ENCODE peak calls at places on chromosomes 16 and 17, in nine cellular contexts. P is heart left ventricle; S is fibroblast of lung; L is CD8-positive, alpha-beta T cell; K is lower lobe of right lung; W is IMR-90; N is PC-3; Y is H9; F is right cardiac atrium. J is an unnamed sample. For H3K27me3 and H3K4me1, the result is how much of the 10 kb centered on the place peaks cover.

GRCh38 chr16:51982715-51983680 is 563.9 kb downstream of the TOX3 start:
- DNase-seq in P (no peak), S (peak), L (no peak), K (no peak), W (peak), N (peak), Y (peak), F (no peak), J (peak)

GRCh38 chr17:58184308-58184985 is 8.1 kb upstream of the EPX start:
- DNase-seq in P (no peak), S (peak), L (no peak), K (no peak), W (peak), N (peak), Y (peak), F (no peak), J (peak)

GRCh38 chr16:85329059-85329812 is 217.0 kb upstream of the CIBAR2 start:
- DNase-seq in P (peak), S (peak), L (no peak), K (no peak), W (peak), N (no peak), Y (peak), F (peak), J (no peak)

GRCh38 chr17:21470861-21471260 is 94.7 kb downstream of the KCNJ12 start:
- DNase-seq in P (no peak), S (no peak), L (no peak), K (no peak), W (no peak), N (no peak), Y (no peak), F (no peak), J (no peak)

GRCh38 chr17:82330322-82331239 is 3.0 kb downstream of the SECTM1 start:
- DNase-seq in P (no peak), S (peak), L (no peak), K (peak), W (peak), N (peak), Y (no peak), F (peak), J (no peak)

GRCh38 chr17:50170662-50171370 is 5.0 kb downstream of the SGCA start:
- DNase-seq in P (no peak), S (peak), L (no peak), K (no peak), W (no peak), N (peak), Y (no peak), F (peak), J (peak)

GRCh38 chr17:45168991-45169752 is 7.5 kb downstream of the HEXIM2 start:
- DNase-seq in P (no peak), S (no peak), L (no peak), K (no peak), W (no peak), N (no peak), Y (peak), F (no peak), J (no peak)

GRCh38 chr16:75085556-75085955 is 31.0 kb downstream of the LDHD start:
- DNase-seq in P (no peak), S (no peak), L (no peak), K (no peak), W (no peak), N (no peak), Y (no peak), F (no peak), J (no peak)

GRCh38 chr17:49471089-49471683 is 23.9 kb upstream of the NGFR start:
- DNase-seq in P (peak), S (no peak), L (no peak), K (no peak), W (no peak), N (no peak), Y (peak), F (peak), J (no peak)

GRCh38 chr16:25012525-25012991 is 2.6 kb downstream of the ARHGAP17 start:
- DNase-seq in P (no peak), S (peak), L (no peak), K (no peak), W (peak), N (peak), Y (no peak), F (no peak), J (peak)

GRCh38 chr16:15846510-15846909 is 10.3 kb downstream of the MYH11 start:
- DNase-seq in P (no peak), S (no peak), L (no peak), K (no peak), W (no peak), N (no peak), Y (no peak), F (no peak), J (no peak)

GRCh38 chr17:31834448-31834847 is 24.6 kb downstream of the COPRS start:
- DNase-seq in P (no peak), S (no peak), L (no peak), K (no peak), W (no peak), N (no peak), Y (no peak), F (no peak), J (no peak)

GRCh38 chr17:17300624-17301568 is 2.3 kb upstream of the NT5M start:
- DNase-seq in P (peak), S (peak), L (peak), K (peak), W (peak), N (no peak), Y (peak), F (peak), J (no peak)

GRCh38 chr17:66849851-66850580 is 15.1 kb downstream of the CACNG5 start:
- DNase-seq in P (no peak), S (no peak), L (no peak), K (no peak), W (no peak), N (no peak), Y (no peak), F (peak), J (no peak)

GRCh38 chr17:28491286-28491685 is 14.9 kb upstream of the FOXN1 start:
- DNase-seq in P (no peak), S (no peak), L (no peak), K (no peak), W (no peak), N (no peak), Y (no peak), F (no peak), J (no peak)

GRCh38 chr17:8275421-8276290 is 12.8 kb upstream of the RANGRF start:
- DNase-seq in P (no peak), S (no peak), L (no peak), K (no peak), W (peak), N (no peak), Y (no peak), F (no peak), J (no peak)

GRCh38 chr17:57091186-57091618 is 6.2 kb downstream of the AKAP1 start:
- DNase-seq in P (peak), S (no peak), L (no peak), K (no peak), W (no peak), N (no peak), Y (no peak), F (peak), J (no peak)

GRCh38 chr16:24524855-24525652 is 14.3 kb upstream of the RBBP6 start:
- DNase-seq in P (no peak), S (no peak), L (no peak), K (no peak), W (no peak), N (no peak), Y (peak), F (no peak), J (no peak)

GRCh38 chr17:73510981-73511442 is 133.2 kb downstream of the SDK2 start:
- DNase-seq in P (no peak), S (no peak), L (no peak), K (no peak), W (no peak), N (no peak), Y (no peak), F (peak), J (no peak)

GRCh38 chr17:1037238-1037879 is 40.4 kb downstream of the TIMM22 start:
- DNase-seq in P (no peak), S (no peak), L (no peak), K (no peak), W (no peak), N (no peak), Y (no peak), F (no peak), J (no peak)

GRCh38 chr17:73069164-73069774 is 23.2 kb downstream of the SLC39A11 start:
- DNase-seq in P (no peak), S (peak), L (no peak), K (no peak), W (no peak), N (no peak), Y (no peak), F (no peak), J (no peak)

GRCh38 chr16:10597184-10597583 is 16.8 kb upstream of the EMP2 start:
- DNase-seq in P (no peak), S (no peak), L (no peak), K (no peak), W (no peak), N (no peak), Y (no peak), F (no peak), J (no peak)

GRCh38 chr17:47982091-47982617 is 11.2 kb downstream of the CDK5RAP3 start:
- DNase-seq in P (no peak), S (no peak), L (no peak), K (no peak), W (no peak), N (no peak), Y (no peak), F (no peak), J (no peak)

GRCh38 chr17:73760186-73760758 is 116.0 kb upstream of the SDK2 start:
- DNase-seq in P (no peak), S (no peak), L (no peak), K (no peak), W (no peak), N (no peak), Y (peak), F (no peak), J (no peak)

GRCh38 chr17:58525239-58525638 is 10.8 kb upstream of the MTMR4 start:
- DNase-seq in P (peak), S (peak), L (no peak), K (no peak), W (peak), N (no peak), Y (no peak), F (peak), J (no peak)

GRCh38 chr16:24114876-24115275 is 141.3 kb upstream of the CACNG3 start:
- DNase-seq in P (no peak), S (no peak), L (no peak), K (no peak), W (no peak), N (no peak), Y (no peak), F (no peak), J (no peak)

GRCh38 chr16:77987772-77988171 is 34.6 kb upstream of the CLEC3A start:
- DNase-seq in P (no peak), S (no peak), L (no peak), K (no peak), W (no peak), N (no peak), Y (no peak), F (no peak), J (no peak)

GRCh38 chr16:82156761-82157654 is 13.0 kb downstream of the MPHOSPH6 start:
- DNase-seq in P (no peak), S (peak), L (no peak), K (no peak), W (peak), N (no peak), Y (no peak), F (peak), J (no peak)

GRCh38 chr17:17783825-17784598 is 52.8 kb downstream of the SREBF1 start:
- DNase-seq in P (peak), S (peak), L (peak), K (no peak), W (no peak), N (no peak), Y (peak), F (peak), J (no peak)

GRCh38 chr16:71945616-71946015 is 50.3 kb downstream of the IST1 start:
- DNase-seq in P (no peak), S (no peak), L (no peak), K (no peak), W (no peak), N (no peak), Y (no peak), F (no peak), J (no peak)

GRCh38 chr16:78045865-78046581 is 23.7 kb downstream of the CLEC3A start:
- DNase-seq in P (peak), S (peak), L (no peak), K (peak), W (peak), N (peak), Y (peak), F (peak), J (no peak)

GRCh38 chr16:71467810-71468209 is 5.8 kb upstream of the ZNF23 start:
- DNase-seq in P (no peak), S (peak), L (peak), K (no peak), W (peak), N (peak), Y (peak), F (peak), J (no peak)

GRCh38 chr17:28717578-28718316 is at the start of gene RAB34:
- DNase-seq in P (peak), S (peak), L (peak), K (peak), W (peak), N (peak), Y (peak), F (peak), J (peak)

GRCh38 chr17:79607941-79608728 is 2.7 kb downstream of the RBFOX3 start:
- DNase-seq in P (no peak), S (peak), L (no peak), K (no peak), W (no peak), N (peak), Y (peak), F (no peak), J (peak)

GRCh38 chr17:1197379-1197778 is 17.6 kb upstream of the ABR start:
- DNase-seq in P (peak), S (peak), L (no peak), K (peak), W (peak), N (no peak), Y (no peak), F (no peak), J (no peak)

GRCh38 chr17:79938696-79939435 is 96.8 kb downstream of the TBC1D16 start:
- DNase-seq in P (peak), S (no peak), L (no peak), K (peak), W (no peak), N (no peak), Y (no peak), F (no peak), J (no peak)

GRCh38 chr16:368388-369158 is 1.8 kb downstream of the MRPL28 start:
- DNase-seq in P (no peak), S (no peak), L (no peak), K (no peak), W (no peak), N (no peak), Y (no peak), F (no peak), J (no peak)

GRCh38 chr16:73877148-73877547 is 419.5 kb upstream of the PSMD7 start:
- DNase-seq in P (no peak), S (no peak), L (no peak), K (no peak), W (no peak), N (no peak), Y (no peak), F (no peak), J (no peak)

GRCh38 chr16:81511371-81511770 is 66.8 kb downstream of the CMIP start:
- DNase-seq in P (no peak), S (peak), L (no peak), K (no peak), W (peak), N (peak), Y (no peak), F (no peak), J (peak)

GRCh38 chr17:37648555-37648954 is 5.3 kb upstream of the DDX52 start:
- DNase-seq in P (no peak), S (peak), L (no peak), K (no peak), W (peak), N (peak), Y (no peak), F (no peak), J (peak)

GRCh38 chr16:6021544-6021943 is 923.9 kb upstream of the EEF2KMT start:
- DNase-seq in P (no peak), S (no peak), L (no peak), K (no peak), W (no peak), N (no peak), Y (no peak), F (no peak), J (no peak)
- H3K27me3 ChIP-seq in P (under half), S (under half), L (under half), K (under half), W (under half), N (under half), Y (under half), F (under half), J (under half)

DNA sequence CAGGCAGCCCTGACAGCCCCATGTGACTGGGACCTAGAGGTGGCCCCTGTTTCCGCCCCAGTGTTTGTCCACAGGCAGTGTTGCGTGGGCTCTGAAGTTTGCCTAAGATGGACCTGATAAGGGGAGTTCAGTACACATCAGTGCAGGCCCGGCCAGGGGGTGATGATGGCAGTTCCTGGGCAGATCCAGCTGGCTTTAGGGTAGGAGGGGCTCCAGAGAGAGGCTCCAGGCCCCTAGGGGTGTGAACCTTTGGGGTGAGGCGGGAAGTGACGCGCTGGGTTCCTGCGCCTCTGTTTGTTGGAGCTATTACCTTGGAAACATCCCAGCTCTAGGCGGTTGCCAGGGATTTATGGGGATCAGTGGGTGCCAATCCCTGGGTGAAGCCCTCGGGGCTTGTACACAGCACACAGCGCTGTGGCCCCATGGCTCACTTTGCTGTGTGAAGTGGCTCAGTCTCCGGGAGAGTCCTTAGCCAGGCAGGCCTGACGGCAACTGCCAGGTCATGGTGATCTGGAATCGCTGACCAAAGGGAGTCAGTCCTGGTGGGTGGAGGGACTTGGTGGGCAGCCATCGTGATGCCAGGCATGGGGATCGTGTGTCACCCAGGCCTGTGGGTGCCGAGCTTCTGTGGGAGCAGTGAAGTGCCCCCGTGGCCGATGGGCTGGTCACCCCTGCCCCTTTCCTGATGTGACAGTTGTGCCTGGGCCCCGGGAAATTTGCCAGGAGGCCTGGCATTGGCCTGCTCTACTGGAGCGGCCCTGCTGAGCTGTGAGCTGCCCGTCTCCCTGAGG is 146.1 kb downstream of the SEC14L1 start:
- DNase-seq in P (peak), S (peak), L (no peak), K (peak), W (peak), N (peak), Y (no peak), F (peak), J (peak)
- H3K4me1 ChIP-seq in P (under half), S (under half), L (under half), K (under half), W (under half), N (half or more), Y (under half), F (under half), J (under half)

GRCh38 chr16:2024026-2024425 is 2.7 kb upstream of the NHERF2 start:
- DNase-seq in P (no peak), S (no peak), L (no peak), K (no peak), W (no peak), N (no peak), Y (no peak), F (peak), J (no peak)

GRCh38 chr16:2025251-2025650 is 1.5 kb upstream of the NHERF2 start:
- DNase-seq in P (no peak), S (no peak), L (no peak), K (no peak), W (no peak), N (no peak), Y (no peak), F (peak), J (no peak)

GRCh38 chr16:2027024-2028010 is 615 bp downstream of the NHERF2 start:
- DNase-seq in P (no peak), S (peak), L (no peak), K (no peak), W (peak), N (peak), Y (no peak), F (peak), J (peak)

GRCh38 chr16:2026461-2027023 is at the start of gene NHERF2:
- DNase-seq in P (no peak), S (no peak), L (peak), K (no peak), W (no peak), N (peak), Y (no peak), F (peak), J (no peak)

DNA sequence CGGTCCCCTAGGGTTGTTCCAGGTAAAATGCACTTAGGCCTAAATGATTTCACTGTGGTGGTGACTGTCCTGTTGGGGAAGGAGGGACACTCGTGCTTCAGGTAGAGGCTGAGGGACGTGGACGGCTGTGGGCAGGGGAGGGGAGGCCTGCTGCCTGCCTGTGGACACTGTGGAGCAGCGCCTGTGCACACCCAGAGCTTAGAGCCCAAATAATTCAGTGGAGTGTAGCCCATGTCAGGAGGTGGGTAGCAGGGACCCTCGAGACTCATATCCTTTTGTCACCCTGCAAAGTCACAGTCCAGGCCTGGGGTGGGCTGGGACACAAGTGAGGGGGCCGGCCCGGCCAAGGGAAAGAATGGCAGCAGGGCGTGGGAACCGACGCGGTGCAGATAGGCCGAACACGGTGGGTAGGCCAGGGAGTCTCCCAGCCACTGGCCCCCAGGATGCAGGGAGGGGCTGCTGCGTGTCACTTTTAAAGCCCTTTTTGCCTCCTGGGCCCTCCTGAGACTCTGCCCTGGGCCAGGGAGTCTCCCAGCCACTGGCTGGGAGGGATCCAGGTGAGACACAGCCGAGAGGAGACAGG is 733 bp upstream of the NHERF2 start:
- DNase-seq in P (no peak), S (no peak), L (no peak), K (no peak), W (no peak), N (no peak), Y (no peak), F (peak), J (no peak)
- H3K27ac ChIP-seq in P (peak), S (no peak), L (no peak), K (peak), W (no peak), N (no peak), Y (no peak), F (peak), J (no peak)

DNA sequence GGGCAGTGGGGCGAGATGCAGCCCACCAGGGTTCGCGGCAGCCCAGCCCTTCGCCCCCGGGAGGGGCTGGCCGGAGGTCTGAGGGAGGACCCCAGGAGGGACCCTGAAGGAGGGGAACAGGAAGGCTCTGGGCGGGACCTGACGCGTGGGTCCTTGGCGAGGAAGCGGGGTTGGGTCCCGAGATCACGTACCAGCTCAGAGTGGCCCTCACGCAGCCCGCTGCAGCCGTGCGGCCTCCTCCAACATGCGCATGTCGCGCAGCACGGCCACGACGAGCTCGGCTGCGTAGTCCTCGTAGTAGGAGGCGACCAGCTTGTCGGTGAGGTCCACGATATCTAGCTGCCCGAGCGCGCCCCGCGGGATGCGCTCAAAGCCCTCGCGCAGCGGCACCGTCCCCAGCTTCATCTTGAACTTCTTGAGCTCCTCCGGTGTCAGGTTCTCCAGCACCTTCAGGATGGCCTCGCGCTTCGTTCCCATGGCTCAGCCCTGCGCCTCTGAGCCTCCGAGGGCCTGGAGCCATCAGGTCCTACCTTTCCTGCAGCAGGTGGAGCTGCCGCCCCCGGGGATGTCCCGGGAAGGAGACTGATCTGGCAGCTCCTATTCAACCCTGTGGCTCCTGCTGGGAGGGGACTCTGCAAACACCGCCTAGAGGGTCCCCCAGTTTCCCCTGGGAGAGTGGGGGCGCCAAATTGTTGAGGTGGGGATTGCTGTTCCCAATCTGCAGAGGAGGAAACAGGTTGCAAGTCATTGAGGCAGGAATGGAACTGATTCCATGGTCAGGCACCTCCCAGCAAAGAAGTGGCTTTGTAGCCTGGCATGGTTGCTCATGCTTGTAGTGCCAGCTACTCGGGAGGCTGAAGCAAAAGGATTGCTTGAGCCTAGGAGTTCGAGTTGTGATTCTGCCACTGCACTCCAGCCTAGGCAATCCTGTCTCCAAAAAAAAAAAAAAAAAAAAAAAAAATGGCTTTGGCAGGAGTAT is at the start of gene PYDC1:
- DNase-seq in P (no peak), S (no peak), L (no peak), K (peak), W (no peak), N (no peak), Y (peak), F (no peak), J (no peak)
- H3K27me3 ChIP-seq in P (under half), S (under half), L (under half), K (half or more), W (half or more), N (under half), Y (under half), F (under half), J (half or more)

J was measured in foreskin keratinocyte.